ENCODE peak calls at places on chromosomes 3 and 15, in ten cellular contexts. X is breast epithelium; C is mammary epithelial cell; R is right lobe of liver; Y is SJSA1; A is iPS DF 6.9; Q is GM23248; P is endodermal cell; D is naive thymus-derived CD4-positive, alpha-beta T cell; I is transverse colon. O is an unnamed sample. For H3K36me3 and H3K4me1, the result is how much of the 10 kb centered on the place peaks cover.

GRCh38 chr15:79050977-79051376 is 39.6 kb downstream of the RASGRF1 start:
- DNase-seq in I (no peak), Q (no peak), Y (no peak), X (no peak), C (no peak), R (no peak), P (no peak), D (no peak), A (no peak), O (no peak)

GRCh38 chr3:71389911-71390573 is 193.5 kb downstream of the FOXP1 start:
- DNase-seq in X (peak), I (peak), Q (peak), A (peak), C (peak), P (peak), D (peak), R (peak), Y (peak), O (peak)

GRCh38 chr15:98951493-98952320 is 55.9 kb downstream of the PGPEP1L start:
- DNase-seq in A (no peak), R (peak), P (peak), D (no peak), X (no peak), Y (no peak), Q (no peak), C (no peak), I (no peak), O (no peak)

GRCh38 chr3:49454898-49455681 is 15.0 kb upstream of the DAG1 start:
- DNase-seq in Q (no peak), C (no peak), R (no peak), D (no peak), X (no peak), I (no peak), P (peak), Y (no peak), A (no peak), O (no peak)

GRCh38 chr3:170724599-170724998 is 138.7 kb upstream of the SLC7A14 start:
- DNase-seq in C (peak), X (no peak), D (no peak), R (no peak), I (no peak), A (no peak), Y (no peak), Q (peak), P (no peak), O (no peak)

GRCh38 chr15:66766282-66767228 is 64.5 kb downstream of the SMAD6 start:
- DNase-seq in Y (peak), D (no peak), I (no peak), X (no peak), P (no peak), R (no peak), Q (peak), A (no peak), C (peak), O (no peak)

GRCh38 chr3:12255393-12255792 is 33.5 kb upstream of the PPARG start:
- DNase-seq in P (no peak), A (no peak), Q (no peak), Y (no peak), X (no peak), C (no peak), R (peak), I (peak), D (no peak), O (no peak)

GRCh38 chr15:76169013-76169412 is 109.2 kb downstream of the TMEM266 start:
- DNase-seq in I (no peak), A (no peak), D (no peak), P (peak), R (no peak), Y (peak), C (peak), Q (peak), X (no peak), O (no peak)

GRCh38 chr15:32818758-32819405 is 101.1 kb downstream of the GREM1 start:
- DNase-seq in I (no peak), X (no peak), C (no peak), A (no peak), P (no peak), Q (peak), Y (no peak), R (no peak), D (no peak), O (no peak)

GRCh38 chr3:148203263-148204010 is 494.3 kb upstream of the AGTR1 start:
- DNase-seq in A (no peak), D (no peak), R (no peak), P (peak), Q (peak), Y (no peak), I (no peak), X (no peak), C (no peak), O (no peak)

GRCh38 chr3:195224156-195224979 is 46.6 kb downstream of the XXYLT1 start:
- DNase-seq in R (no peak), D (no peak), C (no peak), I (no peak), A (no peak), X (no peak), Q (peak), Y (no peak), P (no peak), O (no peak)

GRCh38 chr3:123423806-123424205 is 25.1 kb downstream of the ADCY5 start:
- DNase-seq in Y (no peak), Q (no peak), P (no peak), R (no peak), X (no peak), C (no peak), I (no peak), D (no peak), A (no peak), O (no peak)

GRCh38 chr3:111246967-111247760 is 175.5 kb downstream of the NECTIN3 start:
- DNase-seq in I (no peak), Q (peak), A (no peak), C (peak), Y (no peak), X (no peak), R (no peak), D (no peak), P (no peak), O (no peak)

GRCh38 chr3:55243686-55244085 is 243.4 kb downstream of the WNT5A start:
- DNase-seq in D (no peak), P (peak), I (no peak), A (no peak), Q (no peak), C (no peak), X (no peak), R (no peak), Y (no peak), O (no peak)

GRCh38 chr3:172140499-172141391 is 101.4 kb downstream of the FNDC3B start:
- DNase-seq in Q (peak), R (peak), X (peak), C (peak), D (no peak), A (no peak), Y (peak), P (no peak), I (peak), O (peak)

GRCh38 chr3:7285502-7285901 is 424.6 kb downstream of the GRM7 start:
- DNase-seq in I (no peak), X (no peak), Y (no peak), D (no peak), P (peak), C (peak), Q (no peak), R (no peak), A (no peak), O (no peak)

GRCh38 chr15:58362262-58362922 is 69.4 kb upstream of the LIPC start:
- DNase-seq in C (no peak), D (no peak), P (no peak), I (no peak), Y (no peak), A (no peak), X (no peak), Q (peak), R (no peak), O (no peak)

GRCh38 chr3:177410734-177411133 is 213.5 kb upstream of the TBL1XR1 start:
- DNase-seq in Q (no peak), I (peak), Y (no peak), C (no peak), P (no peak), R (no peak), X (no peak), D (no peak), A (no peak), O (peak)

GRCh38 chr3:8769088-8769822 is at the start of gene OXTR:
- DNase-seq in Y (peak), I (peak), D (no peak), C (peak), A (peak), P (peak), X (peak), Q (peak), R (no peak), O (peak)

GRCh38 chr15:39460748-39461147 is 120.1 kb upstream of the THBS1 start:
- DNase-seq in I (no peak), X (no peak), R (no peak), P (no peak), A (no peak), C (no peak), Q (no peak), Y (no peak), D (no peak), O (no peak)

GRCh38 chr15:36136054-36136453 is 443.4 kb upstream of the CDIN1 start:
- DNase-seq in Y (no peak), Q (peak), X (no peak), A (no peak), D (no peak), P (no peak), C (no peak), I (no peak), R (no peak), O (no peak)

GRCh38 chr3:42097166-42097946 is 6.2 kb downstream of the TRAK1 start:
- DNase-seq in C (peak), Y (peak), A (no peak), X (no peak), D (no peak), Q (peak), R (no peak), P (no peak), I (no peak), O (no peak)

GRCh38 chr15:81910997-81911396 is 134.8 kb downstream of the MEX3B start:
- DNase-seq in P (no peak), D (no peak), Y (no peak), I (no peak), R (no peak), C (no peak), X (no peak), Q (no peak), A (no peak), O (no peak)

GRCh38 chr15:37081985-37082384 is 18.4 kb downstream of the MEIS2 start:
- DNase-seq in D (no peak), P (no peak), Y (no peak), I (no peak), A (no peak), X (no peak), C (no peak), Q (no peak), R (no peak), O (no peak)

GRCh38 chr3:153285194-153285641 is 123.2 kb downstream of the RAP2B start:
- DNase-seq in Y (no peak), Q (peak), D (no peak), I (no peak), P (peak), X (no peak), C (peak), A (no peak), R (no peak), O (no peak)

GRCh38 chr3:112639451-112640332 is 1.3 kb downstream of the CCDC80 start:
- DNase-seq in D (no peak), R (no peak), C (no peak), P (no peak), I (no peak), X (no peak), A (no peak), Q (peak), Y (no peak), O (no peak)

GRCh38 chr3:86653801-86654200 is 337.1 kb downstream of the VGLL3 start:
- DNase-seq in A (no peak), D (no peak), I (no peak), Q (no peak), R (no peak), Y (no peak), C (no peak), P (no peak), X (no peak), O (no peak)

GRCh38 chr3:86673981-86674380 is 317.0 kb downstream of the VGLL3 start:
- DNase-seq in Y (no peak), A (no peak), D (no peak), X (no peak), R (no peak), P (no peak), I (no peak), C (no peak), Q (no peak), O (no peak)

GRCh38 chr3:36380171-36381031 is at the start of gene STAC:
- DNase-seq in I (peak), Y (peak), R (no peak), Q (peak), X (no peak), P (peak), A (no peak), C (peak), D (no peak), O (no peak)

GRCh38 chr3:23821858-23822257 is 16.1 kb downstream of the UBE2E1 start:
- DNase-seq in X (no peak), I (no peak), Q (no peak), C (no peak), D (no peak), P (no peak), A (no peak), Y (no peak), R (no peak), O (no peak)

GRCh38 chr3:184737641-184738518 is 26.0 kb upstream of the MAGEF1 start:
- DNase-seq in P (peak), C (peak), Y (no peak), R (peak), A (no peak), D (no peak), I (no peak), Q (peak), X (peak), O (peak)

GRCh38 chr3:57787867-57788623 is 31.9 kb downstream of the SLMAP start:
- DNase-seq in I (no peak), P (no peak), D (no peak), R (no peak), Y (no peak), C (peak), A (no peak), X (no peak), Q (no peak), O (no peak)

GRCh38 chr15:80379671-80380070 is 24.5 kb upstream of the ARNT2 start:
- DNase-seq in D (no peak), Q (no peak), A (no peak), R (no peak), C (no peak), X (no peak), P (no peak), I (no peak), Y (no peak), O (no peak)

DNA sequence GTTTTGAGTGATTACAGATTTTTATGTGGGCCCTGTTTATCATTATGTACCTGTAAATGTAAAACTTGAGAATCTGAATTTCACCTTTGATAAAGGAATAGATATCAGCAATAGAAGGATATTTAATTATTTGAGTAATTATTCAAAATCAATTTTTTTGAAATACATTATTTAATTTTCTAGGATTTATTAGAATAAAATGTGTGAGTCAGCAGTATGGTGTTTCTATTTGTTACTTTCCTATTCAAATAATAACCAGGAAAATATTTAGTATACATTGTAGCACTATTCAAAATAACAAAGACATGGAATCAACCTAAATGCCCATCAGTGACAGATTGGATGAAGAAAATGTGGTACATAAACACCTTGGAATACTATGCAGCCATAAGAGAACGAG is 22.1 kb downstream of the CAPN7 start:
- DNase-seq in X (no peak), I (no peak), D (no peak), A (no peak), Q (no peak), Y (no peak), R (no peak), P (no peak), C (no peak), O (no peak)
- H3K36me3 ChIP-seq in X (under half), I (half or more), D (half or more), A (under half), Q (half or more), Y (half or more), R (under half), P (half or more), C (under half), O (under half)

GRCh38 chr15:48596415-48596814 is 49.1 kb downstream of the FBN1 start:
- DNase-seq in P (no peak), I (no peak), R (no peak), X (no peak), D (no peak), C (no peak), Y (no peak), A (no peak), Q (peak), O (no peak)
- H3K4me1 ChIP-seq in P (under half), I (under half), R (under half), X (under half), D (under half), C (under half), Y (under half), A (under half), Q (half or more), O (under half)

GRCh38 chr3:146519810-146520209 is 24.6 kb downstream of the PLSCR1 start:
- DNase-seq in Q (no peak), D (no peak), I (no peak), P (no peak), A (no peak), R (no peak), C (no peak), Y (no peak), X (no peak), O (no peak)
- H3K36me3 ChIP-seq in Q (under half), D (under half), I (under half), P (half or more), A (under half), R (under half), C (under half), Y (under half), X (under half), O (under half)

DNA sequence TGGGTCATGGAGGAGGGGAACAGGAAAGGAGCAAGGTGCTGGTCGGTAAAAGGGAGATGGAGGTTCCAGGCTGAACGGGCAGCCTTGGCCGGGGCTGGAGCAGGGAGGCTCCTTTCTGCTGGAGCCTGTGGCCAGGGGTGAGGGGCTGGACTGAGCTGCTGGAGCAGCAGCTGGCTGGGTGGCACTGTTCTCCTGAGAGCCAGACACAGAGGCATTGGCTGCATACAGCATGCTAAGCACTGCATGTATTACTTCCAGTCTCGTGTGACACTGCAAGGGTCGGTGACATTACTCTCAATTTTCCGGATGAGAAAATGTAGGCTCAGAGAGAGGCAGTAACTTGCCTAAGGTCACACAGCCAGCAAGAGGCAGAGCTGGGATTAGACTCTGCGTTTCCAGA is 42.3 kb downstream of the RGMA start:
- DNase-seq in Y (no peak), R (no peak), P (no peak), X (no peak), I (no peak), A (no peak), Q (no peak), D (no peak), C (no peak), O (no peak)
- H3K4me1 ChIP-seq in Y (under half), R (under half), P (under half), X (under half), I (under half), A (under half), Q (under half), D (under half), C (under half), O (under half)

GRCh38 chr15:63694184-63694583 is 97.0 kb downstream of the FBXL22 start:
- DNase-seq in C (no peak), Q (no peak), Y (no peak), X (no peak), R (no peak), A (no peak), I (no peak), P (no peak), D (no peak), O (no peak)
- H3K36me3 ChIP-seq in C (under half), Q (under half), Y (under half), X (under half), R (under half), A (under half), I (half or more), P (half or more), D (half or more), O (under half)

GRCh38 chr3:126990890-126991289 is 8.0 kb downstream of the PLXNA1 start:
- DNase-seq in A (no peak), X (no peak), R (no peak), C (no peak), Q (no peak), I (no peak), Y (no peak), P (no peak), D (no peak), O (no peak)

GRCh38 chr3:126988451-126989021 is 5.6 kb downstream of the PLXNA1 start:
- DNase-seq in I (no peak), R (no peak), A (no peak), Q (no peak), D (no peak), C (no peak), X (no peak), Y (no peak), P (no peak), O (no peak)

GRCh38 chr3:126987596-126987995 is 4.7 kb downstream of the PLXNA1 start:
- DNase-seq in X (no peak), D (no peak), C (no peak), P (no peak), I (no peak), R (no peak), A (no peak), Y (no peak), Q (no peak), O (no peak)

GRCh38 chr3:126990024-126990700 is 7.2 kb downstream of the PLXNA1 start:
- DNase-seq in I (no peak), C (no peak), Q (no peak), D (no peak), R (no peak), Y (no peak), X (no peak), A (no peak), P (no peak), O (no peak)

GRCh38 chr3:126989316-126990023 is 6.6 kb downstream of the PLXNA1 start:
- DNase-seq in A (no peak), Q (no peak), I (no peak), Y (no peak), P (no peak), D (no peak), R (no peak), C (no peak), X (no peak), O (no peak)
- H3K4me1 ChIP-seq in A (under half), Q (under half), I (under half), Y (under half), P (under half), D (under half), R (under half), C (under half), X (under half), O (under half)

DNA sequence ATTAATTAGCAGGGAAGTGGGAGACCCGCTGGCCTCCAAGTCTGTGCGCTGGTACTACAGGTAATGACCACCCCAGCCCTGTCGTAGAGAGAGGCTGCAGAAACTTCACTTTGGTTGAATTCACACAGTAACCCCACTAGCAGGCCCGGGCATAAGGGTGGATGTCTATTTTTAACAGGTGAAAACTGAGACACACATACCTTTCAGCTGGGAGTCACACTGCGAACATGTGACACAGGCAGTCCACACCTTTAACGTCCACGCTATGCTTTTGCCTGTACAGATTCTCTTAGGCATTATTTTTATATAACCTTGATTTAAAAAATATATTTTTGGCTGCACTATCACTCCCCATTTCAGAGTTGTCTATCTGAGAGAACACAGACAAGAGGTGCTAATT is 3.9 kb downstream of the LRRK1 start:
- DNase-seq in X (no peak), P (no peak), C (no peak), D (no peak), I (no peak), Y (no peak), A (no peak), Q (no peak), R (no peak), O (no peak)
- H3K36me3 ChIP-seq in X (under half), P (under half), C (under half), D (under half), I (under half), Y (under half), A (under half), Q (under half), R (under half), O (under half)

GRCh38 chr15:74867562-74868458 is 5.4 kb downstream of the SCAMP2 start:
- DNase-seq in Y (no peak), X (peak), A (no peak), C (no peak), R (no peak), Q (no peak), D (no peak), I (peak), P (no peak), O (no peak)
- H3K4me1 ChIP-seq in Y (under half), X (under half), A (under half), C (half or more), R (under half), Q (under half), D (half or more), I (half or more), P (under half), O (under half)

GRCh38 chr15:75095594-75095993 is 72.2 kb downstream of the PPCDC start:
- DNase-seq in Q (no peak), X (no peak), R (no peak), P (no peak), C (no peak), I (no peak), Y (no peak), A (no peak), D (no peak), O (no peak)
- H3K36me3 ChIP-seq in Q (under half), X (under half), R (under half), P (under half), C (under half), I (under half), Y (under half), A (under half), D (under half), O (under half)